ENCODE peak calls at places on chromosomes 5 and 9, in six cellular contexts. M, O, J, X, K and W are unnamed samples.

GRCh38 chr5:145062280-145062679 is 772.9 kb downstream of the PRELID2 start:
- DNase-seq in M (no peak), O (peak; percentile 4), J (no peak), X (no peak), K (no peak), W (no peak)

GRCh38 chr5:36073595-36074216 is 7.0 kb upstream of the UGT3A2 start:
- DNase-seq in M (no peak), O (peak; percentile 40), J (peak; percentile 50), X (no peak), K (no peak), W (no peak)

GRCh38 chr5:159175547-159175946 is 33.8 kb downstream of the RNF145 start:
- DNase-seq in M (no peak), O (peak; percentile 71), J (no peak), X (peak; percentile 25), K (no peak), W (no peak)

GRCh38 chr5:98827161-98827560 is 53.7 kb downstream of the RGMB start:
- DNase-seq in M (no peak), O (peak; percentile 54), J (peak; percentile 53), X (no peak), K (no peak), W (no peak)

GRCh38 chr9:99269429-99269828 is 47.3 kb downstream of the SEC61B start:
- DNase-seq in M (no peak), O (peak; percentile 82), J (no peak), X (no peak), K (no peak), W (no peak)

GRCh38 chr9:98742325-98743280 is 33.9 kb upstream of the GABBR2 start:
- DNase-seq in M (no peak), O (peak; percentile 28), J (no peak), X (no peak), K (no peak), W (no peak)

GRCh38 chr5:15286659-15287058 is 213.3 kb upstream of the FBXL7 start:
- DNase-seq in M (no peak), O (no peak), J (peak; percentile 27), X (no peak), K (no peak), W (no peak)

GRCh38 chr9:16266648-16267276 is 603.7 kb downstream of the BNC2 start:
- DNase-seq in M (no peak), O (no peak), J (peak; percentile 13), X (no peak), K (no peak), W (no peak)

GRCh38 chr5:2696156-2696807 is 55.2 kb downstream of the IRX2 start:
- DNase-seq in M (no peak), O (no peak), J (no peak), X (no peak), K (no peak), W (no peak)